ENCODE peak calls at places on chromosomes 2 and 18, in four cellular contexts. M, P, Z and L are unnamed samples.

GRCh38 chr18:75070625-75071483 is 138.1 kb downstream of the PTGR3 start:
- DNase-seq in M (no peak), P (no peak), Z (peak), L (no peak)

GRCh38 chr2:26438926-26439325 is 37.2 kb downstream of the DRC1 start:
- DNase-seq in M (no peak), P (no peak), Z (no peak), L (no peak)

GRCh38 chr2:43766006-43766405 is 7.8 kb upstream of the DYNC2LI1 start:
- DNase-seq in M (no peak), P (no peak), Z (no peak), L (no peak)

GRCh38 chr2:212294816-212295215 is 243.8 kb downstream of the ERBB4 start:
- DNase-seq in M (no peak), P (no peak), Z (no peak), L (no peak)

GRCh38 chr2:206190689-206191088 is 31.0 kb downstream of the EEF1B2 start:
- DNase-seq in M (no peak), P (no peak), Z (no peak), L (no peak)

GRCh38 chr2:27724905-27725693 is 46.4 kb upstream of the MRPL33 start:
- DNase-seq in M (no peak), P (no peak), Z (no peak), L (no peak)

GRCh38 chr2:10844083-10844482 is 31.5 kb upstream of the PDIA6 start:
- DNase-seq in M (peak), P (no peak), Z (peak), L (no peak)

GRCh38 chr18:79875531-79875919 is 75.9 kb downstream of the SLC66A2 start:
- DNase-seq in M (no peak), P (no peak), Z (no peak), L (no peak)

GRCh38 chr2:238853218-238853617 is 5.3 kb downstream of the TWIST2 start:
- DNase-seq in M (no peak), P (no peak), Z (no peak), L (no peak)

GRCh38 chr18:23810396-23810795 is 121.1 kb downstream of the LAMA3 start:
- DNase-seq in M (no peak), P (no peak), Z (no peak), L (no peak)

GRCh38 chr2:196233808-196234501 is 62.6 kb upstream of the STK17B start:
- DNase-seq in M (no peak), P (no peak), Z (peak), L (no peak)

GRCh38 chr2:26465266-26465925 is 12.5 kb downstream of the OTOF start:
- DNase-seq in M (no peak), P (no peak), Z (no peak), L (no peak)

GRCh38 chr2:173755798-173756197 is 209.4 kb downstream of the SP3 start:
- DNase-seq in M (no peak), P (no peak), Z (no peak), L (no peak)

GRCh38 chr2:211498551-211499205 is 942.3 kb downstream of the CPS1 start:
- DNase-seq in M (no peak), P (no peak), Z (no peak), L (no peak)

GRCh38 chr2:234840336-234840735 is 111.5 kb upstream of the SH3BP4 start:
- DNase-seq in M (no peak), P (no peak), Z (peak), L (no peak)

GRCh38 chr18:53115876-53116585 is 776.0 kb downstream of the DCC start:
- DNase-seq in M (no peak), P (no peak), Z (no peak), L (no peak)

GRCh38 chr2:62458206-62459035 is 47.6 kb downstream of the TMEM17 start:
- DNase-seq in M (no peak), P (no peak), Z (no peak), L (no peak)